ENCODE peak calls at places on chromosomes 7 and 10, in nine cellular contexts. Q is spleen, T is transverse colon, L is SK-N-SH, N is Panc1, S is upper lobe of left lung, C is GM23338, I is HCT116, H is stomach. U is an unnamed sample.
A peak's percentile ranks its signal among the peaks of the same experiment; 100 is the strongest.

GRCh38 chr10:80459047-80459865 is 5.1 kb downstream of the TSPAN14 start:
- DNase-seq in Q (peak; percentile 93), T (peak; percentile 86), L (peak; percentile 78), N (no peak), S (no peak), C (peak; percentile 41), I (no peak), H (peak; percentile 75), U (no peak)

GRCh38 chr10:47421057-47421952 is 37.2 kb upstream of the ZNF488 start:
- DNase-seq in Q (peak; percentile 63), T (no peak), L (no peak), N (no peak), S (no peak), C (no peak), I (peak; percentile 64), H (no peak), U (no peak)

GRCh38 chr10:28089467-28089866 is 90.6 kb upstream of the ODAD2 start:
- DNase-seq in Q (no peak), T (no peak), L (no peak), N (no peak), S (no peak), C (no peak), I (peak; percentile 91), H (no peak), U (no peak)

GRCh38 chr7:73615886-73616285 is 8.4 kb downstream of the MLXIPL start:
- DNase-seq in Q (no peak), T (no peak), L (no peak), N (no peak), S (no peak), C (peak; percentile 59), I (no peak), H (no peak), U (no peak)

GRCh38 chr7:106418094-106418493 is 133.3 kb upstream of the NAMPT start:
- DNase-seq in Q (no peak), T (no peak), L (no peak), N (no peak), S (no peak), C (no peak), I (no peak), H (no peak), U (no peak)

GRCh38 chr7:79454325-79454960 is 976 bp upstream of the MAGI2 start:
- DNase-seq in Q (peak; percentile 72), T (peak; percentile 8), L (no peak), N (no peak), S (peak; percentile 89), C (peak; percentile 52), I (no peak), H (no peak), U (no peak)

GRCh38 chr10:35896011-35896410 is 253.9 kb upstream of the FZD8 start:
- DNase-seq in Q (no peak), T (no peak), L (no peak), N (no peak), S (no peak), C (no peak), I (no peak), H (no peak), U (no peak)

GRCh38 chr10:34109481-34109880 is 705.6 kb downstream of the PARD3 start:
- DNase-seq in Q (no peak), T (no peak), L (no peak), N (no peak), S (no peak), C (no peak), I (no peak), H (no peak), U (no peak)

GRCh38 chr7:1883834-1884582 is 213.9 kb downstream of the ELFN1 start:
- DNase-seq in Q (no peak), T (no peak), L (no peak), N (no peak), S (peak; percentile 67), C (peak; percentile 65), I (no peak), H (no peak), U (no peak)

GRCh38 chr7:139168480-139168879 is 59.0 kb upstream of the ZC3HAV1 start:
- DNase-seq in Q (no peak), T (no peak), L (no peak), N (no peak), S (no peak), C (no peak), I (no peak), H (no peak), U (no peak)

GRCh38 chr10:95264227-95265051 is 26.4 kb downstream of the PDLIM1 start:
- DNase-seq in Q (no peak), T (no peak), L (no peak), N (no peak), S (no peak), C (peak; percentile 91), I (peak; percentile 61), H (no peak), U (no peak)

GRCh38 chr10:77226871-77227557 is 410.6 kb downstream of the KCNMA1 start:
- DNase-seq in Q (no peak), T (no peak), L (no peak), N (no peak), S (no peak), C (no peak), I (no peak), H (no peak), U (peak; percentile 58)

GRCh38 chr7:120857558-120858298 is at the start of gene TSPAN12:
- DNase-seq in Q (peak; percentile 90), T (peak; percentile 79), L (peak; percentile 91), N (no peak), S (peak; percentile 95), C (peak; percentile 89), I (peak; percentile 73), H (peak; percentile 87), U (no peak)

GRCh38 chr7:110797656-110798055 is 293.3 kb upstream of the LRRN3 start:
- DNase-seq in Q (no peak), T (no peak), L (no peak), N (no peak), S (no peak), C (no peak), I (no peak), H (no peak), U (no peak)
- TF ChIP-seq POLR2AphosphoS5 in Q (no peak), T (no peak), L (no peak), N (no peak), S (no peak), C (no peak), I (no peak), H (no peak), U (no peak)

DNA sequence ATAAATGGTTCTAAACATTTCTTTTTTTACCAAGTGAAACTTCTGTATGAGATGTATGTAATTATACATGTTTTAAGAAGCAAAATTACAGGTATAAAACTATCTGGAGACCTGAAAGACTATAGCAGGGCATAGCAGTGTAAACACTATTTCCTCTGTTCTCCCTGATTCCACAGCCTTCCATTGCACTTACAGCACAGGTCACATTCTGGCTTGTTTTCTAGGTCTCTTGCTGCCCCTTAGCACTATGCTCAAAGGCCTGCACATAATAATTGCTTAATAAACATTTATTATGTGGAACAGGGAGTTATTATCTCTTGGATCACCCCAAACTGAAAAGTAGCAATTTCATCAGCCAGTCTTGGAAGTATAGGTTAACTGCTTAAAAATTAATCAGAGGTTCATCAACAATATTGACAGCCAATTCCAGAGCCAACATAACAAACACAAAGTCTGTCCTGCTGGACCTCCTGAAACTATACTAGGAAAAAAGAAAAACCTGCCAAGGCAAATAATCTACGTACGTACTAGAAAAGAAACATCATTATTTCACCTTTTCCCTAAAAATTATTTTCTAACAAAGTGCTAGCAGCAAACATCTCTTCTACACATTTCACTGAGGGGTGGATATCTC is 43.2 kb downstream of the PANK1 start:
- DNase-seq in Q (no peak), T (no peak), L (no peak), N (no peak), S (no peak), C (no peak), I (no peak), H (no peak), U (no peak)
- H3K4me3 ChIP-seq in Q (no peak overlapping the region), T (no peak overlapping the region), L (no peak overlapping the region), N (no peak overlapping the region), S (no peak overlapping the region), C (no peak overlapping the region), I (no peak overlapping the region), H (no peak overlapping the region), U (no peak overlapping the region)

GRCh38 chr7:69502358-69502757 is 95.9 kb upstream of the AUTS2 start:
- DNase-seq in Q (no peak), T (no peak), L (no peak), N (no peak), S (no peak), C (no peak), I (no peak), H (no peak), U (no peak)
- TF ChIP-seq POLR2AphosphoS5 in Q (no peak), T (no peak), L (no peak), N (no peak), S (no peak), C (no peak), I (no peak), H (no peak), U (no peak)

GRCh38 chr10:123682477-123682876 is 16.3 kb downstream of the GPR26 start:
- DNase-seq in Q (no peak), T (no peak), L (no peak), N (no peak), S (no peak), C (no peak), I (no peak), H (no peak), U (no peak)
- H3K4me3 ChIP-seq in Q (no peak overlapping the region), T (no peak overlapping the region), L (no peak overlapping the region), N (no peak overlapping the region), S (no peak overlapping the region), C (no peak overlapping the region), I (no peak overlapping the region), H (no peak overlapping the region), U (no peak overlapping the region)

DNA sequence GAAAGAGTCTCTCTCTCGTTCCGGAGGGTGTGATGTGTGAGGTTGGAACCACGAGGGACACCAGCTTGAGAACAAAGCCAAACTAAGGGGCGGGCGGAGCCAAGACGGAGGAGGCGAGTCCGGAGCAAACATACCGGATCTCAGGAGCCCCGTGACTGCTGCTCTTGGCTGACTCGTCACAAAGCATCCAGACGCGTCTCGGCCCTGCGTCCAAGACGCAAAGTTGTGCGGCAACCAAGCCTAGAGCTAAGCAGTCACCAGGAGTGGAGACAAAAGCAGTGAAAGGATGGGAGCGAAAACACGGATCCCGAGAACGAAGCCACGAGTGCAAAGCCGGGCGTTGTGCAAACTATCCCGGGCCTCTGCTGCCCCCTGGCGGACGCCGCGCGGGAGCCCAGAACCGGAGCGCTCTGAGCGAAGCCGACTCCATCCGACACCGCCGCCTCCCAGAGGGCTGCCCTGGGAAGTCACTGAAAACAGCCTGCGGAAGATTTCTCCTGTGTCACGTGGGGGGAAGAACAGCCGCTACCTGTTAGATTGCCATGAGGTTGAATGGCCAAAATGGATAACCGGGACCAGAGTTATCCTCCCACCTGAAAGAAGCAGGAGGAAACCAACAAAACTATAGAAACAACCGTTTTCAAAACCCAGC is 46.4 kb upstream of the TMEM72 start:
- DNase-seq in Q (peak; percentile 96), T (peak; percentile 93), L (peak; percentile 91), N (peak; percentile 56), S (peak; percentile 99), C (peak; percentile 95), I (peak; percentile 60), H (peak; percentile 92), U (no peak)
- TF ChIP-seq POLR2AphosphoS5 in Q (peak; percentile 49), T (no peak), L (no peak), N (no peak), S (peak; percentile 37), C (peak; percentile 43), I (no peak), H (no peak), U (no peak)

DNA sequence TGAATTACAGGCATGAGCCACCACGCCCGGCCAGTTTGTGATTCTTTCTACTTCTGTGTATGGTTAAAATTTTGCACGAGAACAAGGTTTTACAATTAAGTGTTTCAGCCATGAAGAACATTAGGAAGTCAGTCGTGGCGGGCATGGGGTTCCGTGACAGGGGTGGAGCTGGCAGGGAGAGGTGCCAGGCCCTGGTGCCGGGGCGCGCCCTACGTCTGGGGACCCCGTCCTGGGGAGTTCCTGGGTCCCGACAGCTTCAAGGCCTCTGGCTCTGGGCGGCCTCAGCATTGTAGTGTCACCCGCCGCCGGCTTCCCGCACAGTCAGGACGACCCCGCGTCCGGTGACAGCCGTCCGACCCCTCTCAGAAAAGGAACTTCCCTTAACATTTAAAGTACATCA is 23.0 kb upstream of the MKI67 start:
- DNase-seq in Q (peak; percentile 79), T (no peak), L (no peak), N (no peak), S (peak; percentile 76), C (no peak), I (no peak), H (no peak), U (no peak)
- H3K4me3 ChIP-seq in Q (peak overlapping the region; percentile 47), T (no peak overlapping the region), L (no peak overlapping the region), N (no peak overlapping the region), S (no peak overlapping the region), C (peak overlapping the region; percentile 56), I (no peak overlapping the region), H (peak overlapping the region; percentile 48), U (no peak overlapping the region)

U was measured in SK-N-MC.